ENCODE peak calls at places on chromosomes 7 and 10, in five cellular contexts. E, N, C, P and F are unnamed samples.

GRCh38 chr10:93749218-93749799 is 8.4 kb upstream of the LGI1 start:
- DNase-seq in E (no peak), N (peak), C (peak), P (no peak), F (no peak)

GRCh38 chr10:60778978-60779668 is 845 bp downstream of the CDK1 start:
- DNase-seq in E (no peak), N (no peak), C (no peak), P (no peak), F (no peak)

GRCh38 chr7:16078076-16078952 is 343.0 kb downstream of the CRPPA start:
- DNase-seq in E (no peak), N (peak), C (no peak), P (no peak), F (no peak)

GRCh38 chr10:47348661-47349470 is 703 bp downstream of the RBP3 start:
- DNase-seq in E (no peak), N (no peak), C (no peak), P (no peak), F (no peak)

GRCh38 chr10:128512767-128513166 is 386.5 kb upstream of the MKI67 start:
- DNase-seq in E (no peak), N (no peak), C (no peak), P (no peak), F (no peak)

GRCh38 chr7:130872756-130873448 is 138.9 kb upstream of the KLF14 start:
- DNase-seq in E (no peak), N (no peak), C (no peak), P (no peak), F (no peak)

GRCh38 chr7:22631730-22632129 is 95.3 kb upstream of the IL6 start:
- DNase-seq in E (no peak), N (no peak), C (no peak), P (no peak), F (no peak)

GRCh38 chr10:30747633-30748032 is 118.1 kb upstream of the LYZL2 start:
- DNase-seq in E (no peak), N (no peak), C (no peak), P (no peak), F (no peak)

GRCh38 chr10:80296942-80297341 is 7.5 kb upstream of the MAT1A start:
- DNase-seq in E (no peak), N (no peak), C (no peak), P (no peak), F (no peak)

GRCh38 chr10:14068851-14069250 is 261.9 kb downstream of the FRMD4A start:
- DNase-seq in E (no peak), N (no peak), C (no peak), P (no peak), F (no peak)

GRCh38 chr10:78397796-78398195 is 364.1 kb downstream of the RPS24 start:
- DNase-seq in E (no peak), N (no peak), C (no peak), P (no peak), F (no peak)

GRCh38 chr10:16699435-16699834 is 117.8 kb downstream of the RSU1 start:
- DNase-seq in E (no peak), N (no peak), C (no peak), P (no peak), F (no peak)

GRCh38 chr10:13758761-13759160 is 172.0 kb downstream of the PRPF18 start:
- DNase-seq in E (no peak), N (no peak), C (no peak), P (no peak), F (no peak)

GRCh38 chr7:2019693-2020511 is 212.8 kb downstream of the MAD1L1 start:
- DNase-seq in E (no peak), N (peak), C (peak), P (no peak), F (peak)

GRCh38 chr10:28983799-28984198 is 305.1 kb upstream of the LYZL1 start:
- DNase-seq in E (no peak), N (no peak), C (no peak), P (no peak), F (no peak)

GRCh38 chr10:17113346-17113745 is 16.3 kb downstream of the CUBN start:
- DNase-seq in E (no peak), N (no peak), C (no peak), P (no peak), F (no peak)

GRCh38 chr7:138513344-138513871 is 53.3 kb downstream of the TRIM24 start:
- DNase-seq in E (no peak), N (no peak), C (no peak), P (no peak), F (no peak)

GRCh38 chr10:132671171-132672154 is 114.5 kb downstream of the NKX6-2 start:
- DNase-seq in E (no peak), N (no peak), C (no peak), P (no peak), F (no peak)

GRCh38 chr7:33870120-33870519 is 35.2 kb upstream of the BMPER start:
- DNase-seq in E (no peak), N (no peak), C (no peak), P (no peak), F (no peak)

GRCh38 chr10:117535045-117535751 is 7.3 kb upstream of the EMX2 start:
- DNase-seq in E (no peak), N (no peak), C (no peak), P (no peak), F (no peak)

GRCh38 chr7:94923412-94923811 is 16.0 kb downstream of the PPP1R9A start:
- DNase-seq in E (no peak), N (no peak), C (no peak), P (no peak), F (no peak)

GRCh38 chr7:115707236-115707635 is 323.3 kb downstream of the TFEC start:
- DNase-seq in E (no peak), N (no peak), C (no peak), P (no peak), F (no peak)

GRCh38 chr7:149239345-149240143 is at the start of gene ZNF212:
- DNase-seq in E (peak), N (peak), C (peak), P (peak), F (peak)

GRCh38 chr7:84546403-84546802 is 351.8 kb upstream of the SEMA3A start:
- DNase-seq in E (no peak), N (no peak), C (no peak), P (no peak), F (no peak)